ENCODE peak calls at places on chromosomes 12 and 14, in eight cellular contexts. One of them, this sample, is unnamed.
A peak's percentile ranks its signal among the peaks of the same experiment; 100 is the strongest.

GRCh38 chr12:64895541-64895940 is 71.1 kb downstream of the TBC1D30 start:
- DNase-seq in tibial artery: no peak
- DNase-seq in transverse colon: no peak
- DNase-seq in mucosa of descending colon: no peak
- DNase-seq in uterus: no peak
- DNase-seq in testis: no peak
- DNase-seq in cardiac muscle cell: peak; percentile 4
- DNase-seq in A673: no peak
- DNase-seq in this sample: no peak

GRCh38 chr14:100402631-100403030 is 79.5 kb downstream of the SLC25A47 start:
- DNase-seq in tibial artery: no peak
- DNase-seq in transverse colon: no peak
- DNase-seq in mucosa of descending colon: no peak
- DNase-seq in uterus: no peak
- DNase-seq in testis: no peak
- DNase-seq in cardiac muscle cell: no peak
- DNase-seq in A673: peak; percentile 43
- DNase-seq in this sample: no peak

GRCh38 chr14:106691601-106692291 is 1165.4 kb downstream of the TMEM121 start:
- DNase-seq in tibial artery: no peak
- DNase-seq in transverse colon: peak; percentile 47
- DNase-seq in mucosa of descending colon: peak; percentile 40
- DNase-seq in uterus: no peak
- DNase-seq in testis: peak; percentile 83
- DNase-seq in cardiac muscle cell: no peak
- DNase-seq in A673: peak; percentile 45
- DNase-seq in this sample: peak; percentile 79

GRCh38 chr14:95948608-95949007 is 72.0 kb downstream of the TUNAR start:
- DNase-seq in tibial artery: no peak
- DNase-seq in transverse colon: no peak
- DNase-seq in mucosa of descending colon: no peak
- DNase-seq in uterus: no peak
- DNase-seq in testis: no peak
- DNase-seq in cardiac muscle cell: no peak
- DNase-seq in A673: peak; percentile 74
- DNase-seq in this sample: no peak

GRCh38 chr12:108816652-108817335 is 40.6 kb downstream of the SSH1 start:
- DNase-seq in tibial artery: peak; percentile 70
- DNase-seq in transverse colon: peak; percentile 67
- DNase-seq in mucosa of descending colon: peak; percentile 75
- DNase-seq in uterus: no peak
- DNase-seq in testis: peak; percentile 67
- DNase-seq in cardiac muscle cell: no peak
- DNase-seq in A673: no peak
- DNase-seq in this sample: no peak

GRCh38 chr12:53200107-53200457 is 7.0 kb downstream of the ITGB7 start:
- DNase-seq in tibial artery: no peak
- DNase-seq in transverse colon: no peak
- DNase-seq in mucosa of descending colon: no peak
- DNase-seq in uterus: no peak
- DNase-seq in testis: no peak
- DNase-seq in cardiac muscle cell: no peak
- DNase-seq in A673: no peak
- DNase-seq in this sample: no peak

GRCh38 chr12:94643585-94643984 is 6.8 kb downstream of the TMCC3 start:
- DNase-seq in tibial artery: no peak
- DNase-seq in transverse colon: no peak
- DNase-seq in mucosa of descending colon: no peak
- DNase-seq in uterus: no peak
- DNase-seq in testis: no peak
- DNase-seq in cardiac muscle cell: peak; percentile 25
- DNase-seq in A673: no peak
- DNase-seq in this sample: no peak

GRCh38 chr12:71548906-71549305 is 109.3 kb downstream of the LGR5 start:
- DNase-seq in tibial artery: no peak
- DNase-seq in transverse colon: no peak
- DNase-seq in mucosa of descending colon: no peak
- DNase-seq in uterus: no peak
- DNase-seq in testis: no peak
- DNase-seq in cardiac muscle cell: no peak
- DNase-seq in A673: no peak
- DNase-seq in this sample: no peak

GRCh38 chr12:77845831-77846230 is 15.1 kb downstream of the NAV3 start:
- DNase-seq in tibial artery: no peak
- DNase-seq in transverse colon: no peak
- DNase-seq in mucosa of descending colon: no peak
- DNase-seq in uterus: no peak
- DNase-seq in testis: no peak
- DNase-seq in cardiac muscle cell: peak; percentile 52
- DNase-seq in A673: peak; percentile 78
- DNase-seq in this sample: no peak

GRCh38 chr12:95218852-95219171 is 1.2 kb downstream of the VEZT start:
- DNase-seq in tibial artery: no peak
- DNase-seq in transverse colon: peak; percentile 42
- DNase-seq in mucosa of descending colon: peak; percentile 47
- DNase-seq in uterus: no peak
- DNase-seq in testis: peak; percentile 47
- DNase-seq in cardiac muscle cell: no peak
- DNase-seq in A673: peak; percentile 50
- DNase-seq in this sample: no peak

GRCh38 chr14:28823245-28823644 is 56.7 kb downstream of the FOXG1 start:
- DNase-seq in tibial artery: no peak
- DNase-seq in transverse colon: no peak
- DNase-seq in mucosa of descending colon: no peak
- DNase-seq in uterus: no peak
- DNase-seq in testis: no peak
- DNase-seq in cardiac muscle cell: no peak
- DNase-seq in A673: no peak
- DNase-seq in this sample: no peak

GRCh38 chr12:108752387-108752786 is 21.1 kb upstream of the CORO1C start:
- DNase-seq in tibial artery: no peak
- DNase-seq in transverse colon: no peak
- DNase-seq in mucosa of descending colon: peak; percentile 24
- DNase-seq in uterus: peak; percentile 73
- DNase-seq in testis: no peak
- DNase-seq in cardiac muscle cell: peak; percentile 62
- DNase-seq in A673: peak; percentile 62
- DNase-seq in this sample: peak; percentile 1

GRCh38 chr14:105452963-105453362 is 21.7 kb upstream of the CRIP2 start:
- DNase-seq in tibial artery: no peak
- DNase-seq in transverse colon: no peak
- DNase-seq in mucosa of descending colon: no peak
- DNase-seq in uterus: no peak
- DNase-seq in testis: no peak
- DNase-seq in cardiac muscle cell: no peak
- DNase-seq in A673: no peak
- DNase-seq in this sample: no peak
- H3K36me3 ChIP-seq in tibial artery: peaks cover 84% of the 10 kb centered on the region
- H3K36me3 ChIP-seq in transverse colon: no peaks in the 10 kb centered on the region
- H3K36me3 ChIP-seq in mucosa of descending colon: no peaks in the 10 kb centered on the region
- H3K36me3 ChIP-seq in uterus: no peaks in the 10 kb centered on the region
- H3K36me3 ChIP-seq in testis: no peaks in the 10 kb centered on the region
- H3K36me3 ChIP-seq in cardiac muscle cell: peaks cover 13% of the 10 kb centered on the region
- H3K36me3 ChIP-seq in A673: peaks cover 73% of the 10 kb centered on the region
- H3K36me3 ChIP-seq in this sample: peaks cover 6% of the 10 kb centered on the region

GRCh38 chr12:123516221-123516780 is 17.2 kb downstream of the RILPL1 start:
- DNase-seq in tibial artery: no peak
- DNase-seq in transverse colon: no peak
- DNase-seq in mucosa of descending colon: no peak
- DNase-seq in uterus: no peak
- DNase-seq in testis: no peak
- DNase-seq in cardiac muscle cell: no peak
- DNase-seq in A673: no peak
- DNase-seq in this sample: no peak
- TF ChIP-seq CTCF in tibial artery: no peak
- TF ChIP-seq CTCF in transverse colon: no peak
- TF ChIP-seq CTCF in mucosa of descending colon: no peak
- TF ChIP-seq CTCF in uterus: no peak
- TF ChIP-seq CTCF in testis: no peak
- TF ChIP-seq CTCF in cardiac muscle cell: no peak
- TF ChIP-seq CTCF in A673: no peak
- TF ChIP-seq CTCF in this sample: no peak

GRCh38 chr14:51081712-51082111 is 13.2 kb downstream of the TRIM9 start:
- DNase-seq in tibial artery: no peak
- DNase-seq in transverse colon: peak; percentile 62
- DNase-seq in mucosa of descending colon: peak; percentile 23
- DNase-seq in uterus: no peak
- DNase-seq in testis: no peak
- DNase-seq in cardiac muscle cell: no peak
- DNase-seq in A673: no peak
- DNase-seq in this sample: no peak

GRCh38 chr14:51081209-51081608 is 13.7 kb downstream of the TRIM9 start:
- DNase-seq in tibial artery: no peak
- DNase-seq in transverse colon: no peak
- DNase-seq in mucosa of descending colon: no peak
- DNase-seq in uterus: no peak
- DNase-seq in testis: no peak
- DNase-seq in cardiac muscle cell: no peak
- DNase-seq in A673: no peak
- DNase-seq in this sample: no peak

GRCh38 chr14:51080622-51081021 is 14.3 kb downstream of the TRIM9 start:
- DNase-seq in tibial artery: no peak
- DNase-seq in transverse colon: no peak
- DNase-seq in mucosa of descending colon: no peak
- DNase-seq in uterus: no peak
- DNase-seq in testis: no peak
- DNase-seq in cardiac muscle cell: peak; percentile 38
- DNase-seq in A673: no peak
- DNase-seq in this sample: no peak

GRCh38 chr14:51079085-51079484 is 15.8 kb downstream of the TRIM9 start:
- DNase-seq in tibial artery: no peak
- DNase-seq in transverse colon: no peak
- DNase-seq in mucosa of descending colon: no peak
- DNase-seq in uterus: no peak
- DNase-seq in testis: no peak
- DNase-seq in cardiac muscle cell: peak; percentile 64
- DNase-seq in A673: no peak
- DNase-seq in this sample: no peak

DNA sequence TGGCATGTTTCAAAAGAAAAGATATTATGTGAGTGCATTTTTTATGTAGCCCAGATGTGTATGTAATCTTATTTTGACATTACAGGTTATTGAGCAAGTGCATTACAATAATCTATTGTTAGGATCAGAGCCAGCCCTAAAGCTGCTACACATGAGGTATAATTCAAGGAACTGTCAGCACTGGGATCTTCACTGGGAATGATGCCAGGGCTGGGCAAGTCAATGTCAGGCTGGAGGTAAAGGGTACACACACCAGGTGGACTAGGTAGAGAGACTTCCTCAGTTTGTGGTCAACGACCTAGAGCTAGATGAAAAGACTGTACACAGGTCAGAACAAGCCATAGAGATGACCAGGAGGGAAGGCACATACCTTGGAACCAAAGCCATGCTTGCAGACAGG is 15.4 kb downstream of the TRIM9 start:
- DNase-seq in tibial artery: no peak
- DNase-seq in transverse colon: peak; percentile 47
- DNase-seq in mucosa of descending colon: peak; percentile 21
- DNase-seq in uterus: no peak
- DNase-seq in testis: no peak
- DNase-seq in cardiac muscle cell: no peak
- DNase-seq in A673: no peak
- DNase-seq in this sample: no peak
- H3K36me3 ChIP-seq in tibial artery: no peaks in the 10 kb centered on the region
- H3K36me3 ChIP-seq in transverse colon: no peaks in the 10 kb centered on the region
- H3K36me3 ChIP-seq in mucosa of descending colon: no peaks in the 10 kb centered on the region
- H3K36me3 ChIP-seq in uterus: no peaks in the 10 kb centered on the region
- H3K36me3 ChIP-seq in testis: no peaks in the 10 kb centered on the region
- H3K36me3 ChIP-seq in cardiac muscle cell: no peaks in the 10 kb centered on the region
- H3K36me3 ChIP-seq in A673: no peaks in the 10 kb centered on the region
- H3K36me3 ChIP-seq in this sample: no peaks in the 10 kb centered on the region

GRCh38 chr12:130041983-130042812 is 120.1 kb upstream of the FZD10 start:
- DNase-seq in tibial artery: no peak
- DNase-seq in transverse colon: peak; percentile 17
- DNase-seq in mucosa of descending colon: peak; percentile 47
- DNase-seq in uterus: no peak
- DNase-seq in testis: peak; percentile 81
- DNase-seq in cardiac muscle cell: no peak
- DNase-seq in A673: no peak
- DNase-seq in this sample: no peak
- TF ChIP-seq CTCF in tibial artery: peak; percentile 65
- TF ChIP-seq CTCF in transverse colon: peak; percentile 44
- TF ChIP-seq CTCF in mucosa of descending colon: peak; percentile 54
- TF ChIP-seq CTCF in uterus: peak; percentile 54
- TF ChIP-seq CTCF in testis: peak; percentile 94
- TF ChIP-seq CTCF in cardiac muscle cell: no peak
- TF ChIP-seq CTCF in A673: peak; percentile 55
- TF ChIP-seq CTCF in this sample: peak; percentile 69

DNA sequence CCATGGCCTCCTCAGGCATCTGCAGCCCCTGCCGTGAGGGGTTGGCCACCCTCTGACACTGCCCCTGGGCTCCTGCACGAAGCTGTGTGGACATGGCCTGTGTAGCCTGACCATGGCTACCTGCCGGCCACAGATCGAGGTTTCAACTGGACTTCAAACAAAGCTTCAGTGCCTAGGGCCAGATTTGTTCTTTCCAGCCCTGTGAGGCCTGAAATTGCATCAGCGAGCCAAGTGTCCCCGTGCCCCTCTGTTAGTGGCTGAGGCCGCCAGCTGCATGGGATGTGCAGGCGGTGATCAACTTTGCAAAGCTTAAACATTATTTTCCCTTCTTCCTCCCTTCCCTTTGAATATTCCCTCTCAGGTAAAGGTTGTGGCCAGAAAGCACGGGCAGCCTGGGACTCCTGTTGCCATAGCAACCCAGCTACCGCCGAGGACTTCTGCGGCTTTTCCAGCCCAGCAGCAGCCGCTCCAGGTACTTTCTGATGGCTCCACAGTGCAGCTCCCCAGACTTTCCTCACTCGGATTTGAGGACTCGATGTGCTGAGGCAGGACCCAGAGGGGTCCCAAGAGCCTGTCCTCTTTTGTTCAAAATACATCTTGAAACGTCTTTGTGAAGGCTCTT is 35.8 kb downstream of the DDX51 start:
- DNase-seq in tibial artery: no peak
- DNase-seq in transverse colon: no peak
- DNase-seq in mucosa of descending colon: no peak
- DNase-seq in uterus: no peak
- DNase-seq in testis: no peak
- DNase-seq in cardiac muscle cell: no peak
- DNase-seq in A673: no peak
- DNase-seq in this sample: no peak
- H3K36me3 ChIP-seq in tibial artery: peaks cover 75% of the 10 kb centered on the region
- H3K36me3 ChIP-seq in transverse colon: peaks cover 8% of the 10 kb centered on the region
- H3K36me3 ChIP-seq in mucosa of descending colon: peaks cover 5% of the 10 kb centered on the region
- H3K36me3 ChIP-seq in uterus: no peaks in the 10 kb centered on the region
- H3K36me3 ChIP-seq in testis: no peaks in the 10 kb centered on the region
- H3K36me3 ChIP-seq in cardiac muscle cell: peaks cover 10% of the 10 kb centered on the region
- H3K36me3 ChIP-seq in A673: peaks cover 4% of the 10 kb centered on the region
- H3K36me3 ChIP-seq in this sample: peaks cover 2% of the 10 kb centered on the region

This sample was measured in kidney.